ENCODE peak calls at places on chromosomes 11 and 22, in four cellular contexts. One of them, this sample, is unnamed. For H3K4me1, the result is how much of the 10 kb centered on the place peaks cover.

GRCh38 chr11:11095971-11096370 is 238.1 kb upstream of the ZBED5 start:
- DNase-seq in A549: no peak
- DNase-seq in HepG2: no peak
- DNase-seq in K562: no peak
- DNase-seq in this sample: no peak

GRCh38 chr11:112437096-112437495 is 176.4 kb upstream of the PLET1 start:
- DNase-seq in A549: no peak
- DNase-seq in HepG2: no peak
- DNase-seq in K562: no peak
- DNase-seq in this sample: no peak

GRCh38 chr22:49966716-49967332 is 6.3 kb downstream of the PIM3 start:
- DNase-seq in A549: no peak
- DNase-seq in HepG2: peak
- DNase-seq in K562: peak
- DNase-seq in this sample: no peak

GRCh38 chr22:38755155-38755910 is 465 bp downstream of the SUN2 start:
- DNase-seq in A549: peak
- DNase-seq in HepG2: peak
- DNase-seq in K562: peak
- DNase-seq in this sample: peak

GRCh38 chr22:26362471-26362870 is 66.6 kb upstream of the ASPHD2 start:
- DNase-seq in A549: no peak
- DNase-seq in HepG2: no peak
- DNase-seq in K562: no peak
- DNase-seq in this sample: peak

GRCh38 chr11:86014221-86014620 is 54.7 kb downstream of the PICALM start:
- DNase-seq in A549: no peak
- DNase-seq in HepG2: no peak
- DNase-seq in K562: no peak
- DNase-seq in this sample: no peak

GRCh38 chr11:69180726-69181125 is 25.0 kb downstream of the SMIM38 start:
- DNase-seq in A549: no peak
- DNase-seq in HepG2: no peak
- DNase-seq in K562: no peak
- DNase-seq in this sample: no peak

GRCh38 chr11:47946682-47947575 is 33.4 kb upstream of the PTPRJ start:
- DNase-seq in A549: peak
- DNase-seq in HepG2: no peak
- DNase-seq in K562: peak
- DNase-seq in this sample: peak

GRCh38 chr22:32544953-32545558 is 70.4 kb downstream of the FBXO7 start:
- DNase-seq in A549: no peak
- DNase-seq in HepG2: no peak
- DNase-seq in K562: no peak
- DNase-seq in this sample: peak

GRCh38 chr11:61974766-61975631 is 7.6 kb upstream of the FTH1 start:
- DNase-seq in A549: peak
- DNase-seq in HepG2: peak
- DNase-seq in K562: no peak
- DNase-seq in this sample: no peak

GRCh38 chr11:118230088-118230487 is 5.3 kb upstream of the JAML start:
- DNase-seq in A549: no peak
- DNase-seq in HepG2: no peak
- DNase-seq in K562: no peak
- DNase-seq in this sample: no peak

GRCh38 chr22:36790648-36791047 is 14.7 kb upstream of the IFT27 start:
- DNase-seq in A549: peak
- DNase-seq in HepG2: no peak
- DNase-seq in K562: peak
- DNase-seq in this sample: no peak

GRCh38 chr11:33160587-33160986 is 693 bp downstream of the CSTF3 start:
- DNase-seq in A549: no peak
- DNase-seq in HepG2: no peak
- DNase-seq in K562: no peak
- DNase-seq in this sample: no peak

GRCh38 chr11:100683107-100683506 is 4.0 kb upstream of the ARHGAP42 start:
- DNase-seq in A549: no peak
- DNase-seq in HepG2: peak
- DNase-seq in K562: no peak
- DNase-seq in this sample: no peak

GRCh38 chr11:64321026-64321425 is 3.1 kb downstream of the PRDX5 start:
- DNase-seq in A549: no peak
- DNase-seq in HepG2: no peak
- DNase-seq in K562: no peak
- DNase-seq in this sample: no peak
- H3K4me1 ChIP-seq in A549: under half
- H3K4me1 ChIP-seq in HepG2: under half
- H3K4me1 ChIP-seq in K562: under half
- H3K4me1 ChIP-seq in this sample: under half

GRCh38 chr11:14443642-14444041 is 56.0 kb downstream of the COPB1 start:
- DNase-seq in A549: peak
- DNase-seq in HepG2: peak
- DNase-seq in K562: peak
- DNase-seq in this sample: peak
- TF ChIP-seq MAZ in A549: no peak
- TF ChIP-seq MAZ in HepG2: no peak
- TF ChIP-seq MAZ in K562: no peak
- TF ChIP-seq MAZ in this sample: no peak

DNA sequence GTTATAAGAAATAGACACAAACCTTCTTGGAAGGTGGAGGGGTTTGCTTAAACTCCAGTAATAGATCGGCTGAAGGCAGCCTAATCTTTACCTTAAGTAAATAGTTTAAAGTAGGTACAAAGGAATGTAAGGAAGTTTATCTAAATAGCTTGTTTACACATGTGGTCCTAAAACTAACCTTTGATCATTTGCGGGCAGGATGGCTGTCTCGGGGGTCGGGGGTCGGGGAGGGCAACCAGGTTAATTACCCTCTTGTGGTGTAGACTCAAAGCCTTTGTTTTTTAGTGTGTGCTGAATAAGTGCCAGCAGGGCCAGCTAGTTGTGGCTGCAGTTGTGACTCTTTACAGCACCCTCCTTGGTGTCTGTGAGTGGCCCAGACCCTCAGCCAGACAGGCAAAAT is 256.9 kb upstream of the SESN3 start:
- DNase-seq in A549: no peak
- DNase-seq in HepG2: peak
- DNase-seq in K562: no peak
- DNase-seq in this sample: no peak
- H3K4me1 ChIP-seq in A549: under half
- H3K4me1 ChIP-seq in HepG2: under half
- H3K4me1 ChIP-seq in K562: under half
- H3K4me1 ChIP-seq in this sample: under half

DNA sequence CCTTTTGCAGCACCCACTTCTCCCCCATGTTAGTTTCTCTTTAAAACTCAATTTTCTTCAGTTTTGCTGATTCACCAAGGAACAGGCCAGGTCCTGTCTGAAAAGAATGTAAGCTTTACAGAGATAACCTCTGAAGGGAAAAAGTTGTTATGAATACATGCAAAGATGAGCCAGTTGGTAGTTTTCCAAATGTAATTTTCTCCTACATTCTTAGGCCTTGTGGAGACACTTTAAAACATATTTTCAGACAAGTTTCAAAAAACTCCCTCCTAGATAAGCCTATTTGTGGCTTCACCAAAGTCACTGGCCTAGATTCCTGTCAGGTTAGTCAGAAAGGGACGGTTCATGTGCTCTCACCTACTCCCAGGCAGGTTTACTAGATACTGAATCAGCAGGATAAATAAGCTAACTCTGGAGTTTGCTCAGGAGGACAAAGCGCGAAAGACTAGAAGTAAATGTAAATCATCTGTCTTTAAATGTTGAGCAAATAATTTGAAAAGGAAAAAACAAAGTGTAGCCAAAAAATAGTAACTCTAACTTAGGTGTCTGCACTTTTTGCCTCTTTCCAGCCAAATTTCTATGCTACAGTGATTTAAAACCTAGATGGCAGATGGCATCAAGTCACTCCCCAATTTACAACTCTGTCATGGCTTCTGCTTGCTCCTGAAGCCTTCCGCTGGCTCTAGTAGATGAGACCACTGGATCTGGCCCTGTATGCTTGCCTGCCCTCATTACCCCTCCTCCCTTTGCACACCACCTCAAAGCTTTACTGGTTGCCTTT is 4.9 kb upstream of the ATP6V1E1 start:
- DNase-seq in A549: peak
- DNase-seq in HepG2: peak
- DNase-seq in K562: peak
- DNase-seq in this sample: peak
- TF ChIP-seq MAZ in A549: no peak
- TF ChIP-seq MAZ in HepG2: no peak
- TF ChIP-seq MAZ in K562: peak
- TF ChIP-seq MAZ in this sample: no peak

GRCh38 chr11:31813961-31814868 is 3.1 kb upstream of the PAX6 start:
- DNase-seq in A549: no peak
- DNase-seq in HepG2: no peak
- DNase-seq in K562: no peak
- DNase-seq in this sample: no peak
- H3K4me1 ChIP-seq in A549: under half
- H3K4me1 ChIP-seq in HepG2: half or more
- H3K4me1 ChIP-seq in K562: under half
- H3K4me1 ChIP-seq in this sample: under half

GRCh38 chr11:76806608-76807205 is 23.6 kb downstream of the TSKU start:
- DNase-seq in A549: no peak
- DNase-seq in HepG2: no peak
- DNase-seq in K562: no peak
- DNase-seq in this sample: no peak
- TF ChIP-seq MAZ in A549: no peak
- TF ChIP-seq MAZ in HepG2: no peak
- TF ChIP-seq MAZ in K562: no peak
- TF ChIP-seq MAZ in this sample: no peak

GRCh38 chr11:63492441-63492840 is 1.5 kb upstream of the PLAAT5 start:
- DNase-seq in A549: no peak
- DNase-seq in HepG2: no peak
- DNase-seq in K562: no peak
- DNase-seq in this sample: no peak
- H3K4me1 ChIP-seq in A549: under half
- H3K4me1 ChIP-seq in HepG2: under half
- H3K4me1 ChIP-seq in K562: under half
- H3K4me1 ChIP-seq in this sample: under half

GRCh38 chr11:36186340-36186739 is 102.9 kb downstream of the COMMD9 start:
- DNase-seq in A549: no peak
- DNase-seq in HepG2: no peak
- DNase-seq in K562: no peak
- DNase-seq in this sample: peak
- TF ChIP-seq MAZ in A549: no peak
- TF ChIP-seq MAZ in HepG2: no peak
- TF ChIP-seq MAZ in K562: no peak
- TF ChIP-seq MAZ in this sample: no peak

DNA sequence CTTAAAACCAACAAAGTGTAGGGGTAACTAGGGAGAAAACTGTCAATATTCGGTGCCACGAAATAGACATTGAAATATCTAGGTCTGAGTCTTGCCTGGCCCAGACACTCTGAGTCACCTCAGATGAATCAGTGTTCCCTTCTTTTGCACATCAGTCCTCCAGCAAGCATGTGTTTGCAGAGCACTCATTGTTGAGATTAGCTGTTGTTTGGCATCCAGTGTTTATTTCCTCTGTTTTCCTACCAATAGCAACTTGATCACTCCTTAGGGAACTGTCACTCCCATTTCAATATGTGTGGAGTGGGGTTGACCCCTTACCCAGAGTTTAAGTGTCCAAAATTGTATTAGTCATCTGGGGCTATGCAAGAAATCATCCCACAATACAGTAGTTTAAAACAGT is 4.7 kb upstream of the ASCC2 start:
- DNase-seq in A549: peak
- DNase-seq in HepG2: peak
- DNase-seq in K562: no peak
- DNase-seq in this sample: peak
- H3K4me1 ChIP-seq in A549: under half
- H3K4me1 ChIP-seq in HepG2: under half
- H3K4me1 ChIP-seq in K562: under half
- H3K4me1 ChIP-seq in this sample: under half

DNA sequence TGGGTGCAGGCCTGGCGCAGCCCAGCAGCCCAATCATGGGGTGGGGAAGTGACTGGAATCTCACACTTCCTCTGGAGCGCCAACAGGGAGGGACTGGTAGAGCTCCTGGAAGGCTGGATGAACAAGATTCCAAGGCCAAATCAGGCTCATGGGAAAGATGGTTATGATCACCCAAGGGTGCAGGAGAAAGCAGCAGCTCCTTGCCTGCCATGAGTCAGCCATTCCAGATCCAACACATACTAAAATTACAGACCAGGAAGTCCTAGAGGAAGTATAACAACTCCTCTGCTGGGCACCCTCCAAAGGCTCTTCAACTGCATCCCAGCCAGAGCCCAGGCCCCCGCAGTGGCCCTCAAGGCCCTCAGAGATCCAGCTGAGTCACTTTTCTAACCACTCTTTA is 427.3 kb downstream of the TENM4 start:
- DNase-seq in A549: peak
- DNase-seq in HepG2: no peak
- DNase-seq in K562: no peak
- DNase-seq in this sample: peak
- TF ChIP-seq MAZ in A549: no peak
- TF ChIP-seq MAZ in HepG2: no peak
- TF ChIP-seq MAZ in K562: no peak
- TF ChIP-seq MAZ in this sample: no peak